ENCODE peak calls at places on chromosomes 1 and 21, in four cellular contexts. A is A549, Y is sigmoid colon, P is tibial nerve. C is an unnamed sample.

GRCh38 chr1:30934613-30935012 is 26.1 kb upstream of the SDC3 start:
- DNase-seq in A (no peak), Y (no peak), P (no peak), C (no peak)

GRCh38 chr1:230163205-230163604 is 96.2 kb downstream of the GALNT2 start:
- DNase-seq in Y (peak; percentile 88), P (no peak), A (no peak), C (no peak)

GRCh38 chr1:172135076-172135672 is 285.3 kb upstream of the C1orf105 start:
- DNase-seq in Y (no peak), P (no peak), A (peak; percentile 37), C (peak; percentile 39)

GRCh38 chr1:16243936-16244649 is 7.1 kb upstream of the CPLANE2 start:
- DNase-seq in P (peak; percentile 81), Y (peak; percentile 90), A (peak; percentile 79), C (peak; percentile 90)

GRCh38 chr1:47340227-47340626 is 6.6 kb downstream of the CMPK1 start:
- DNase-seq in Y (no peak), A (no peak), P (no peak), C (no peak)

GRCh38 chr1:216660561-216660960 is 62.7 kb downstream of the ESRRG start:
- DNase-seq in Y (no peak), A (no peak), P (no peak), C (no peak)

GRCh38 chr1:217332426-217333065 is 298.3 kb downstream of the GPATCH2 start:
- DNase-seq in P (no peak), A (no peak), Y (no peak), C (no peak)

GRCh38 chr1:7912743-7913557 is 27.7 kb downstream of the TNFRSF9 start:
- DNase-seq in Y (no peak), P (no peak), A (no peak), C (no peak)

GRCh38 chr1:182993746-182994145 is 29.5 kb upstream of the LAMC1 start:
- DNase-seq in P (no peak), A (no peak), Y (no peak), C (no peak)

GRCh38 chr21:15731243-15731613 is 1.4 kb downstream of the USP25 start:
- DNase-seq in P (no peak), Y (no peak), A (no peak), C (peak; percentile 53)

GRCh38 chr1:24931481-24932221 is 1.6 kb upstream of the RUNX3 start:
- DNase-seq in A (no peak), P (no peak), Y (no peak), C (no peak)

GRCh38 chr1:24930703-24931480 is 816 bp upstream of the RUNX3 start:
- DNase-seq in A (no peak), P (no peak), Y (no peak), C (no peak)

GRCh38 chr1:24929091-24929875 is 793 bp downstream of the RUNX3 start:
- DNase-seq in P (no peak), A (peak; percentile 27), Y (peak; percentile 56), C (peak; percentile 36)

GRCh38 chr1:24928631-24929090 is 1.4 kb downstream of the RUNX3 start:
- DNase-seq in A (no peak), P (no peak), Y (peak; percentile 57), C (no peak)

GRCh38 chr1:24929876-24930702 is at the start of gene RUNX3:
- DNase-seq in A (peak; percentile 71), Y (peak; percentile 49), P (no peak), C (peak; percentile 60)
- TF ChIP-seq POLR2A in A (no peak), Y (no peak), P (no peak), C (peak; percentile 32)

GRCh38 chr21:42859891-42860230 is 19.5 kb downstream of the WDR4 start:
- DNase-seq in A (no peak), Y (no peak), P (no peak), C (no peak)
- TF ChIP-seq POLR2A in A (no peak), Y (no peak), P (no peak), C (no peak)

DNA sequence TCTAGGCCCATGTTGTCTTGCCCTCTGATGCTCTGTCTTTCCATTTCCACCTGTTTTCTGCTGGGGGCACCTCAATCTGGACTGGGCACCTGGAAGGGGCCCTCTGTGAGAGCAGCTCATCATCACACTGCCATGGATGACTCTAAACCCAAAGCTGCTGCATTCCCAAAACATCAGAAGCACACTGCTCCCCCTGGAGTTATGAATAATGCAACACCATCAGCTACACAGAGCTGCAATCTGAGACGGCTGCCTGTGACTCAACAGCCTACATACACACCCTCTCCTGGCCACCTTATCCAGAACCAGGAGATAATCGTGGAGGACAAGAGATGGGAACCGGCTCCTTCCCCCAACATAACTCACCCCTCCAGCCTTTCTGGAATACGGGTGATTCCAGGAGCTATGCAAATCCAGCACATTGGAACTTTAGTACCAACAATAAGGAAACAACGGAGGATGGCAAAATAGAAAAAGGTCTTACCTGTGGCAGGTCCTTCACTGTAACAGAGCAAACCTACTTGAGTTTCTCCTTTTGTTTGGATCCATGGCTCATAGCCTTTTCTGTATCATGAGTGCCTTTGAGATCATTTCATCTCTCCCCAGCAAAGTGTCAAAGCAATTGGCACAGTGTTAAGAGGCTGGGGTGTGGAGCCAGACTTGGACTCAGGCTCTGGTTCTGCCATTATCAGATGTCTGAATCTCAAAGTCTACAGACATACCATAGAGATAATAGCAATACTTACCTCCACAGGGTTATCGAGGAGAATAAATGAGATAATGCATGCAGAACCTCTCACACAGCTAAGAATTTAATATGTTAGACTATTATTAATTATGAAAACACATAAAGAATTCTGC is 29.3 kb downstream of the AK2 start:
- DNase-seq in A (peak; percentile 79), Y (no peak), P (no peak), C (peak; percentile 56)
- TF ChIP-seq POLR2A in A (no peak), Y (no peak), P (no peak), C (no peak)

DNA sequence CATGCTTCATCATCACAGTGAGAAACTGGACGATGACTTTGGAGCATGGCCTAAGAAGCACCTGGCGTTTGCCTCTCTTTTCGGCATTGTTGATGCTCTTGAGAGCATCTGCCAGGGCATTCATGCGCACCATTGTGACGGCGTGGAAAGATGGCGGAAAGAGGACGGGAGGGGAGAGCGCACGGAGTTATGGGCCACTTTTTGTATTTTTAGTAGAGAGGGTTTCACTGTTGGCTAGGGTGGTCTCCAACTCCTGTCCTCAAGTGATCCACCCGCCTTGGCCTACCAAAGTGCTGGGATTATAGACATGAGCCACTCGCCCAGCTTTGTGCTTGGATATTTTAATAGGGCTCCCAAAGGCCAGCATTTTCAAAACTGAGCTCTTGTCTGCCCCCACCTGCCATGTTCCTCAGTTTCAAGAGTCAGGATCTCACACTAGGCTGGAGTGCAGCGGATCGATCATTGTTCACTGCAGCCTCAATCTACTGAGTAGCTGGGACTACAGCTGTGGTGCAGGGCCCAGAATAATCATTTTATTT is 5.3 kb downstream of the RPS8 start:
- DNase-seq in A (no peak), P (no peak), Y (no peak), C (no peak)
- TF ChIP-seq POLR2A in A (no peak), P (no peak), Y (no peak), C (no peak)

GRCh38 chr1:56852478-56852877 is 2.1 kb upstream of the C8A start:
- DNase-seq in P (no peak), A (no peak), Y (no peak), C (no peak)
- TF ChIP-seq POLR2A in P (no peak), A (no peak), Y (no peak), C (no peak)